ENCODE peak calls at places on chromosome 17, in eight cellular contexts. K, U, R, H, P, Z, Q and V are unnamed samples.

GRCh38 chr17:1003972-1004768 is 7.2 kb downstream of the TIMM22 start:
- DNase-seq in K (no peak), U (no peak), R (no peak), H (peak), P (peak), Z (no peak), Q (no peak), V (no peak)

GRCh38 chr17:76537578-76538280 is at the start of gene CYGB:
- DNase-seq in K (no peak), U (no peak), R (no peak), H (peak), P (no peak), Z (no peak), Q (peak), V (no peak)

GRCh38 chr17:47630614-47631013 is 19.1 kb upstream of the KPNB1 start:
- DNase-seq in K (no peak), U (no peak), R (no peak), H (no peak), P (no peak), Z (no peak), Q (no peak), V (no peak)

GRCh38 chr17:32588982-32589381 is 102.2 kb downstream of the CDK5R1 start:
- DNase-seq in K (no peak), U (peak), R (no peak), H (no peak), P (peak), Z (no peak), Q (no peak), V (peak)

GRCh38 chr17:40629850-40630249 is 17.8 kb downstream of the SMARCE1 start:
- DNase-seq in K (no peak), U (no peak), R (no peak), H (no peak), P (no peak), Z (no peak), Q (no peak), V (no peak)

GRCh38 chr17:80413771-80414507 is 1.0 kb upstream of the ENDOV start:
- DNase-seq in K (no peak), U (no peak), R (no peak), H (no peak), P (peak), Z (no peak), Q (no peak), V (peak)

GRCh38 chr17:8662973-8663372 is 32.4 kb upstream of the MYH10 start:
- DNase-seq in K (no peak), U (no peak), R (no peak), H (no peak), P (no peak), Z (no peak), Q (no peak), V (no peak)

GRCh38 chr17:13484020-13484419 is 117.7 kb downstream of the HS3ST3A1 start:
- DNase-seq in K (no peak), U (no peak), R (no peak), H (no peak), P (no peak), Z (no peak), Q (no peak), V (no peak)

GRCh38 chr17:72165202-72165972 is 44.6 kb downstream of the SOX9 start:
- DNase-seq in K (no peak), U (no peak), R (no peak), H (no peak), P (no peak), Z (peak), Q (no peak), V (no peak)

GRCh38 chr17:48961516-48962233 is 6.7 kb downstream of the GIP start:
- DNase-seq in K (no peak), U (no peak), R (no peak), H (peak), P (peak), Z (no peak), Q (peak), V (no peak)

GRCh38 chr17:50443492-50444051 is 17.6 kb downstream of the ACSF2 start:
- DNase-seq in K (no peak), U (peak), R (no peak), H (no peak), P (no peak), Z (no peak), Q (no peak), V (no peak)

GRCh38 chr17:68468334-68468733 is 11.0 kb upstream of the WIPI1 start:
- DNase-seq in K (no peak), U (no peak), R (no peak), H (peak), P (no peak), Z (no peak), Q (no peak), V (no peak)

GRCh38 chr17:27848941-27849340 is 44.2 kb downstream of the LYRM9 start:
- DNase-seq in K (no peak), U (no peak), R (no peak), H (no peak), P (no peak), Z (no peak), Q (no peak), V (no peak)

GRCh38 chr17:29140051-29140582 is 40.1 kb downstream of the MYO18A start:
- DNase-seq in K (no peak), U (peak), R (no peak), H (peak), P (peak), Z (peak), Q (peak), V (peak)

GRCh38 chr17:72634621-72635020 is 457.9 kb downstream of the SLC39A11 start:
- DNase-seq in K (no peak), U (no peak), R (no peak), H (no peak), P (peak), Z (no peak), Q (peak), V (peak)

GRCh38 chr17:68603027-68603426 is 1.9 kb upstream of the FAM20A start:
- DNase-seq in K (no peak), U (no peak), R (no peak), H (no peak), P (no peak), Z (no peak), Q (no peak), V (no peak)

GRCh38 chr17:21215935-21216334 is 2.0 kb upstream of the TMEM11 start:
- DNase-seq in K (no peak), U (no peak), R (no peak), H (peak), P (peak), Z (no peak), Q (no peak), V (no peak)

GRCh38 chr17:19460695-19461094 is 49.7 kb downstream of the RNF112 start:
- DNase-seq in K (no peak), U (no peak), R (no peak), H (no peak), P (no peak), Z (no peak), Q (no peak), V (no peak)

GRCh38 chr17:29032067-29032551 is 10.8 kb upstream of the PIPOX start:
- DNase-seq in K (no peak), U (no peak), R (no peak), H (no peak), P (no peak), Z (no peak), Q (no peak), V (no peak)